ENCODE peak calls at places on chromosomes 11 and 22, in five cellular contexts. O is vagina, J is neuronal stem cell, Y is mammary epithelial cell, W is Peyer's patch. A is an unnamed sample.

GRCh38 chr11:76764941-76765340 is 18.2 kb upstream of the TSKU start:
- DNase-seq in J (no peak), O (no peak), W (no peak), Y (no peak), A (no peak)

GRCh38 chr22:19870153-19871022 is 15.7 kb upstream of the GNB1L start:
- DNase-seq in J (no peak), W (peak; percentile 45), Y (no peak), O (no peak), A (peak; percentile 38)

GRCh38 chr22:23850136-23850611 is 7.5 kb upstream of the SLC2A11 start:
- DNase-seq in O (no peak), Y (no peak), W (peak; percentile 41), J (no peak), A (no peak)

GRCh38 chr11:79461144-79461543 is 20.3 kb upstream of the TENM4 start:
- DNase-seq in O (no peak), Y (peak; percentile 54), J (peak; percentile 21), W (no peak), A (no peak)

GRCh38 chr11:65026810-65027209 is 429 bp upstream of the SNX15 start:
- DNase-seq in Y (no peak), J (no peak), O (no peak), W (no peak), A (no peak)

GRCh38 chr22:42644422-42645340 is 4.3 kb upstream of the ATP5MGL start:
- DNase-seq in O (no peak), Y (no peak), W (no peak), J (no peak), A (peak; percentile 75)

GRCh38 chr22:17883356-17883755 is 109.1 kb upstream of the BID start:
- DNase-seq in J (no peak), Y (no peak), W (no peak), O (no peak), A (no peak)

GRCh38 chr22:38572065-38572464 is 2.1 kb upstream of the DMC1 start:
- DNase-seq in Y (peak; percentile 32), O (no peak), J (peak; percentile 17), W (no peak), A (no peak)

GRCh38 chr11:70606248-70606950 is 208.1 kb downstream of the CTTN start:
- DNase-seq in O (no peak), W (no peak), Y (no peak), J (no peak), A (peak; percentile 23)

GRCh38 chr11:121446752-121447156 is 5.4 kb upstream of the SORL1 start:
- DNase-seq in O (no peak), W (no peak), Y (no peak), J (no peak), A (no peak)

GRCh38 chr22:45531944-45532631 is 29.4 kb downstream of the FBLN1 start:
- DNase-seq in O (no peak), J (no peak), Y (peak; percentile 82), W (no peak), A (no peak)

GRCh38 chr11:117180020-117180419 is 1.5 kb downstream of the SIDT2 start:
- DNase-seq in J (no peak), W (no peak), Y (no peak), O (no peak), A (no peak)

GRCh38 chr11:68543594-68543993 is 83.0 kb downstream of the PPP6R3 start:
- DNase-seq in W (no peak), O (no peak), J (no peak), Y (no peak), A (no peak)

GRCh38 chr11:86999859-87000753 is 37.6 kb upstream of the TMEM135 start:
- DNase-seq in Y (peak; percentile 35), O (no peak), W (no peak), J (no peak), A (no peak)

GRCh38 chr11:131609921-131610320 is 239.5 kb downstream of the NTM start:
- DNase-seq in W (no peak), Y (no peak), J (no peak), O (no peak), A (no peak)

GRCh38 chr11:117392001-117392690 is 64.5 kb downstream of the CEP164 start:
- DNase-seq in O (no peak), W (no peak), Y (no peak), J (no peak), A (no peak)

DNA sequence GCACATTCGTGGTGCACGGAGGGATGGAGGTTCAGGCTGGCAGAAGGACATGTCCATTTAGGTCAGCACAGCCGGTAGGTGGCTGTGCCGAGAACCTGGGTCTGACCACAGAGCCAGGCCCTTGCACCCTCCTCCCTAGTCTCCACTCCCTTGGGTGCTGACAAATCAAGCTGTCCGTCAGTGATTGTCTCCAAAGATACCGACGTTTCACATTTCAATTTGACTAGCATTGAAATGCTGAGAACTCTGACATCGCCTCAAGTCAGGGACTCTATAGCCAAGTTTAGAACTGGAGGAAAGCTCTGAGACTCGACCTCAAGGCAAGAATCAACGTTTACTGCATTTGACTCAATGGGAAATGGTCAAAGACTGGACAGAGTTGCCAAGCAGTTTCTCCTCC is 1321.1 kb downstream of the TBC1D22A start:
- DNase-seq in O (no peak), J (no peak), Y (no peak), W (no peak), A (no peak)
- H3K9me3 ChIP-seq in O (no peaks in the 10 kb centered on the region), J (peaks cover 2% of the 10 kb centered on the region), Y (peaks cover 56% of the 10 kb centered on the region), W (no peaks in the 10 kb centered on the region), A (no peaks in the 10 kb centered on the region)

GRCh38 chr11:134513585-134514120 is 101.6 kb upstream of the B3GAT1 start:
- DNase-seq in O (no peak), J (no peak), Y (no peak), W (peak; percentile 20), A (peak; percentile 23)

GRCh38 chr11:134514354-134514951 is 102.4 kb upstream of the B3GAT1 start:
- DNase-seq in J (no peak), Y (no peak), O (no peak), W (peak; percentile 44), A (peak; percentile 41)

GRCh38 chr11:134517115-134517514 is 105.1 kb upstream of the B3GAT1 start:
- DNase-seq in W (no peak), Y (no peak), J (no peak), O (no peak), A (no peak)

GRCh38 chr11:134516529-134516928 is 104.5 kb upstream of the B3GAT1 start:
- DNase-seq in W (peak; percentile 43), J (no peak), Y (no peak), O (no peak), A (peak; percentile 36)

DNA sequence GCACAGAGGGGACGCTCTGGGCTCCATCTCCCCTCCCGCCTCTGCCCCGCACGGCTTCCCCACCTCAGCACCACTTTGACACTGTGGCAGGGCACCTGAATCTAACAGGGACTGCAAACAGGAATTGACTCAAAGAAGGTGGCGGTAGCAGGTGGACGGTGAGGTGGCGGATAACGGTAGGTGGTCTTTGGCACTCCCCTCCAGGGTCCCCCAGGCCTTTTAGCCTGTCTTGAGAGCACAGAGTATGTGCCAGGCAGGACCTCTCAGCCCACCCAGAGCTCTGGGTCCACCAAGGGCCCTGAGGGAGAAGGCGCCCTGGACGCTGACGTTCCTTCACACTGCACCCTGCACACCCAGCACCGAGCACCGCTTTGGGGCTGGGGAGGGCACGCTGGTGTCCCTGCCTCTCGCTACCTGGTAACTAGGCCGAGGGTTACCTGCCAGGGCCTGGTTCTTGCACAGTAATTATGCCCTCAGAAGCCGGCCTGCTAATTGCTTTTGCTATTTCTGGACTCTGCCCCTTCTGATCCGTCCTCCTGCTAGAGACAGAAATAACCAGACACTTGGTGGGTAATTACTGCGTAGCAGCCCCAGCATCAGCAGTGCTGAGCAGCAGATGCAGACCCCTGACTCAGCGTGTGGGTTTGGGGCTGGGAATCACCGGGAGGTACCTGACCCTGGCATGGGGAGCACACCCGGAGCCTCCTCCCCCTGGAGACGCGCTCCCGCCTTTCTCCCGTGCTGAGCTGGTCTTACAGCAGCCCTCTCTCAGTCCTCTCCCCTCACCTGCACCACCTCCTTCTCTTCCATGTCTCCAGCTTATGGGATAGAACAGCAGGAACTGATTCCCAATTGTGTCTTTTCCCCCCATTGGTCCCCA is 103.3 kb upstream of the B3GAT1 start:
- DNase-seq in J (no peak), O (no peak), W (peak; percentile 68), Y (no peak), A (peak; percentile 26)
- H3K9me3 ChIP-seq in J (no peaks in the 10 kb centered on the region), O (no peaks in the 10 kb centered on the region), W (no peaks in the 10 kb centered on the region), Y (peaks cover 38% of the 10 kb centered on the region), A (no peaks in the 10 kb centered on the region)

GRCh38 chr22:49877642-49878041 is 24.0 kb downstream of the ZBED4 start:
- DNase-seq in Y (no peak), O (no peak), J (no peak), W (no peak), A (no peak)

GRCh38 chr22:49880281-49880680 is 26.6 kb downstream of the ZBED4 start:
- DNase-seq in O (no peak), J (no peak), Y (no peak), W (no peak), A (no peak)

GRCh38 chr22:49881856-49882255 is 28.2 kb downstream of the ZBED4 start:
- DNase-seq in W (no peak), Y (no peak), J (no peak), O (no peak), A (no peak)

GRCh38 chr22:49879871-49880270 is 26.2 kb downstream of the ZBED4 start:
- DNase-seq in J (no peak), Y (no peak), O (no peak), W (no peak), A (no peak)

DNA sequence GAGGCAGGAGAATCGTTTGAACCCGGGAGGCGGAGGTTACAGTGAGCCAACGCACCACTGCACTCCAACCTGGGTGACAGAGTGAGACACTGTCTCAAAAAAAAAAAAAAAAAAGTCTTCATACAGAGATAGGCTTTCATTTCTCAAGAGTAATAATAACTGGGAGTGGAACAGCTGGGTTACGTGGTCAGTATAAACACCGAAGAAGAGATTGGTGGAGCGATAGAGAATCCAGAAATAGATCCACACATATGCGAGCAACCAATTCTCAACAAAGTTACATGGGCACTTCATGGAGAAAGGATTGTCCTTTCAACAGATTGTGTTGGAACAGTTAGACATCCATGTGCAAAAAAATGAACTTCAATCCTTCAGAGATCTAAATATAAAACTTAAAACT is 24.6 kb downstream of the ZBED4 start:
- DNase-seq in W (no peak), J (no peak), O (no peak), Y (no peak), A (no peak)
- H3K9me3 ChIP-seq in W (no peaks in the 10 kb centered on the region), J (peaks cover 12% of the 10 kb centered on the region), O (no peaks in the 10 kb centered on the region), Y (peaks cover 2% of the 10 kb centered on the region), A (no peaks in the 10 kb centered on the region)

GRCh38 chr11:8256271-8257002 is 7.2 kb downstream of the LMO1 start:
- DNase-seq in Y (no peak), W (peak; percentile 15), O (no peak), J (no peak), A (peak; percentile 14)
- H3K9me3 ChIP-seq in Y (no peaks in the 10 kb centered on the region), W (no peaks in the 10 kb centered on the region), O (no peaks in the 10 kb centered on the region), J (no peaks in the 10 kb centered on the region), A (no peaks in the 10 kb centered on the region)

GRCh38 chr11:134380785-134381184 is 31.3 kb downstream of the B3GAT1 start:
- DNase-seq in Y (no peak), W (no peak), J (no peak), O (no peak), A (no peak)
- H3K9me3 ChIP-seq in Y (peaks cover 26% of the 10 kb centered on the region), W (no peaks in the 10 kb centered on the region), J (no peaks in the 10 kb centered on the region), O (no peaks in the 10 kb centered on the region), A (no peaks in the 10 kb centered on the region)

GRCh38 chr22:49402169-49402568 is 425.5 kb downstream of the BRD1 start:
- DNase-seq in O (no peak), Y (no peak), W (peak; percentile 4), J (no peak), A (peak; percentile 7)
- H3K9me3 ChIP-seq in O (no peaks in the 10 kb centered on the region), Y (peaks cover 56% of the 10 kb centered on the region), W (no peaks in the 10 kb centered on the region), J (peaks cover 2% of the 10 kb centered on the region), A (no peaks in the 10 kb centered on the region)